ENCODE peak calls at places on chromosomes 13 and 19, in eight cellular contexts. I is CD4-positive, alpha-beta T cell; H is tibial artery; A is neural progenitor cell; B is substantia nigra; O is right atrium auricular region; Q is mesendoderm; W is iPS DF 6.9. S is an unnamed sample.

GRCh38 chr13:113663934-113664333 is 3.1 kb upstream of the GRK1 start:
- DNase-seq in I (peak; percentile 27), H (peak; percentile 13), A (no peak), B (no peak), O (no peak), Q (no peak), W (no peak), S (no peak)

GRCh38 chr19:16714702-16715294 is 4.8 kb upstream of the NWD1 start:
- DNase-seq in I (peak; percentile 49), H (peak; percentile 67), A (peak; percentile 68), B (no peak), O (peak; percentile 65), Q (peak; percentile 47), W (peak; percentile 37), S (peak; percentile 19)

GRCh38 chr19:2296141-2296540 is 11.8 kb downstream of the LINGO3 start:
- DNase-seq in I (no peak), H (no peak), A (no peak), B (no peak), O (no peak), Q (no peak), W (no peak), S (no peak)

GRCh38 chr19:29271341-29271740 is 58.4 kb upstream of the UQCRFS1 start:
- DNase-seq in I (no peak), H (peak; percentile 23), A (no peak), B (no peak), O (peak; percentile 34), Q (no peak), W (no peak), S (no peak)

GRCh38 chr13:26584713-26585112 is 27.2 kb downstream of the WASF3 start:
- DNase-seq in I (no peak), H (no peak), A (no peak), B (no peak), O (no peak), Q (no peak), W (no peak), S (no peak)

GRCh38 chr13:60690607-60691006 is 293.6 kb downstream of the TDRD3 start:
- DNase-seq in I (no peak), H (no peak), A (no peak), B (no peak), O (no peak), Q (no peak), W (no peak), S (no peak)

GRCh38 chr13:102907016-102907756 is 61.4 kb downstream of the ERCC5 start:
- DNase-seq in I (no peak), H (no peak), A (no peak), B (no peak), O (no peak), Q (no peak), W (no peak), S (no peak)

GRCh38 chr13:113898391-113898790 is 34.5 kb upstream of the GAS6 start:
- DNase-seq in I (no peak), H (peak; percentile 61), A (no peak), B (no peak), O (no peak), Q (no peak), W (no peak), S (no peak)

GRCh38 chr19:3968556-3969434 is 2.1 kb downstream of the DAPK3 start:
- DNase-seq in I (no peak), H (peak; percentile 98), A (peak; percentile 96), B (no peak), O (peak; percentile 97), Q (peak; percentile 100), W (peak; percentile 96), S (no peak)

GRCh38 chr19:49152218-49152550 is 3.0 kb downstream of the HRC start:
- DNase-seq in I (no peak), H (no peak), A (no peak), B (no peak), O (no peak), Q (no peak), W (no peak), S (no peak)

GRCh38 chr19:17235618-17236413 is 9.8 kb downstream of the OCEL1 start:
- DNase-seq in I (peak; percentile 79), H (peak; percentile 83), A (peak; percentile 91), B (no peak), O (no peak), Q (peak; percentile 83), W (no peak), S (no peak)

GRCh38 chr19:50044922-50045321 is 19.1 kb downstream of the ZNF473 start:
- DNase-seq in I (no peak), H (no peak), A (no peak), B (no peak), O (no peak), Q (no peak), W (no peak), S (no peak)

GRCh38 chr19:18650048-18650435 is 13.2 kb downstream of the KLHL26 start:
- DNase-seq in I (no peak), H (no peak), A (no peak), B (no peak), O (peak; percentile 92), Q (peak; percentile 38), W (no peak), S (no peak)

GRCh38 chr19:21851596-21852345 is 15.8 kb upstream of the ZNF43 start:
- DNase-seq in I (peak; percentile 86), H (peak; percentile 98), A (peak; percentile 98), B (peak; percentile 79), O (peak; percentile 98), Q (peak; percentile 99), W (peak; percentile 93), S (peak; percentile 93)

GRCh38 chr19:51503428-51503827 is 1.8 kb upstream of the SIGLEC12 start:
- DNase-seq in I (no peak), H (no peak), A (no peak), B (no peak), O (no peak), Q (no peak), W (no peak), S (no peak)

GRCh38 chr13:23468811-23469210 is 35.3 kb upstream of the SACS start:
- DNase-seq in I (no peak), H (no peak), A (no peak), B (no peak), O (no peak), Q (peak; percentile 30), W (no peak), S (no peak)

GRCh38 chr13:23469901-23470525 is 36.5 kb upstream of the SACS start:
- DNase-seq in I (no peak), H (no peak), A (peak; percentile 69), B (no peak), O (no peak), Q (peak; percentile 76), W (no peak), S (no peak)

GRCh38 chr13:23470706-23471610 is 37.5 kb upstream of the SACS start:
- DNase-seq in I (no peak), H (no peak), A (peak; percentile 23), B (no peak), O (no peak), Q (no peak), W (no peak), S (no peak)

GRCh38 chr13:23473236-23473635 is 39.7 kb upstream of the SACS start:
- DNase-seq in I (no peak), H (no peak), A (no peak), B (no peak), O (no peak), Q (peak; percentile 55), W (no peak), S (no peak)

GRCh38 chr13:23472189-23472588 is 38.7 kb upstream of the SACS start:
- DNase-seq in I (no peak), H (no peak), A (no peak), B (no peak), O (no peak), Q (no peak), W (no peak), S (no peak)
- H3K27ac ChIP-seq in I (no peak overlapping the region), H (no peak overlapping the region), A (no peak overlapping the region), B (no peak overlapping the region), O (no peak overlapping the region), Q (no peak overlapping the region), W (no peak overlapping the region), S (no peak overlapping the region)

GRCh38 chr19:6862673-6863078 is 24.7 kb upstream of the ADGRE1 start:
- DNase-seq in I (peak; percentile 88), H (peak; percentile 86), A (peak; percentile 89), B (peak; percentile 12), O (peak; percentile 86), Q (peak; percentile 92), W (peak; percentile 81), S (peak; percentile 32)
- H3K27ac ChIP-seq in I (no peak overlapping the region), H (no peak overlapping the region), A (no peak overlapping the region), B (no peak overlapping the region), O (no peak overlapping the region), Q (no peak overlapping the region), W (no peak overlapping the region), S (no peak overlapping the region)

DNA sequence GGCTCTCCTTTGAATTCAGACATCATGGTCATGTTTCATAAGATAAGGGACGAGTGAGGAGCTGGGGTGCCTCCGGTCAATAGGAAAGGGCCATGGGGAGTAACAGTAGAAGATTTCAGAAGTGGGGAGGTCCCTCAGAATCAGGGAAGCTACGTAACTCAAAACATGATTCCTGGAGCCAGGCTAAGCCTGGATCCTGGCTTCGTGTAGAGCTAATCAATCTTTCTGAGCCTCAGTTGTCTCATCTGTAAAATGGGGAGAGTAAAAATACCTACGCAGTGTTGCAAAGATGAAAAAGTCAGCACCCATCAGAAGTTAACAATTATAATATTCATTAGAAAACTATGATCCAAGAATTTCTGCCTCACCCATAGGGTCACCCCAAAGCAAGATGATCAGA is 106.5 kb downstream of the CACNA1A start:
- DNase-seq in I (no peak), H (no peak), A (no peak), B (no peak), O (no peak), Q (no peak), W (no peak), S (no peak)
- H3K27ac ChIP-seq in I (no peak overlapping the region), H (no peak overlapping the region), A (no peak overlapping the region), B (no peak overlapping the region), O (no peak overlapping the region), Q (no peak overlapping the region), W (no peak overlapping the region), S (no peak overlapping the region)

DNA sequence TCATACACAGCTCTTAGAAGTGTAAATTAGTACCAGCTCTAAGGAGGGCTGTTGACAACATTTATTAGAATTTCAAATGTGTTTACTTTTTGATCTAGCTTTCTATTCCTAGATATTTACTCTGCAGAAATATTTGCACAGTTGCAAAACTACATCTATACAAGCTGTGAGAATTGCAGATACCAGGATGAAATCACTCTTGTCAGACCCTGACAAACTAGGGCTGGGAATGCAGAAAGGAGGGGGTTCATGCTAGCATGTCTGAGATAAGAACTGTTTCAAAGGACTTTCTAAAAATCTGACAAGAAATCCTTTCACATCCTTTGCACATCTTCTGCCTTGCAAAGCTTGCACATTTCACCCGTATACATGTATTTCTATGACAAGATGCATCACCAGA is 11.8 kb upstream of the PABPC3 start:
- DNase-seq in I (no peak), H (no peak), A (no peak), B (no peak), O (no peak), Q (no peak), W (no peak), S (no peak)
- H3K27ac ChIP-seq in I (no peak overlapping the region), H (no peak overlapping the region), A (no peak overlapping the region), B (peak overlapping the region; percentile 58), O (no peak overlapping the region), Q (no peak overlapping the region), W (no peak overlapping the region), S (peak overlapping the region; percentile 80)

DNA sequence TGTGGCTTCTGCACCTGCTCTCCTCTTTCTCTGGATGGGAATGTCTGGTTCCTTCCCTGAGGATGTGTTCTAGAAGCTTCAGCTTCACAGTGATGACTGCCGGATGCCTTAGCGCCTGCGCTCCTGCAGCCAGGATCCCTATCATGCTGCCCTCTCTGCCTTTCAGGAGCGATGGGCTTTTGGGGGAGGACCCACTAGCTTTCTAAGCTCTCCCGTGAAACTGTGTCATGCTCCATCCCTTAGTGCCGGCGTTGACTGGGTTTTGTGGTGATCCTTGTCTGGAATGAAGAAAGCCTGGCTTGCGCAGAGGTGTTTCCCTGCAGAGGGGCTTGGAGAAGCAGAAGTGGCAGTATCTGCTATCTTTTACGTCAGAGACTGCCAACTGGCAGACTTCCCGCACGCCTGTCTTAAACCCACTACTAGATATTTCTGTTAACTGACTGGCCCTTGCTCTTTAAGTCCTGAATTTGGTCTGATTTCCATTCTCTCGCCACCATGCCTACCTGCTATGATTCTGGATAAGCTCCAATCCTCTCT is 3.8 kb upstream of the KMT2B start:
- DNase-seq in I (no peak), H (no peak), A (no peak), B (no peak), O (no peak), Q (no peak), W (no peak), S (no peak)
- H3K27ac ChIP-seq in I (no peak overlapping the region), H (no peak overlapping the region), A (no peak overlapping the region), B (no peak overlapping the region), O (no peak overlapping the region), Q (no peak overlapping the region), W (no peak overlapping the region), S (no peak overlapping the region)

S was measured in caudate nucleus.